ENCODE peak calls at places on chromosomes 13 and 19, in six cellular contexts. One of them, this sample, is unnamed. For H3K4me1, the result is how much of the 10 kb centered on the place peaks cover.

GRCh38 chr19:37955986-37956385 is 49.0 kb downstream of the SIPA1L3 start:
- DNase-seq in IMR-90: no peak
- DNase-seq in stomach: peak
- DNase-seq in spleen: no peak
- DNase-seq in uterus: no peak
- DNase-seq in A549: no peak
- DNase-seq in this sample: no peak

GRCh38 chr13:111210488-111210887 is 95.4 kb downstream of the ARHGEF7 start:
- DNase-seq in IMR-90: peak
- DNase-seq in A549: no peak
- DNase-seq in stomach: no peak
- DNase-seq in spleen: no peak
- DNase-seq in uterus: no peak
- DNase-seq in this sample: peak

GRCh38 chr19:12137541-12137940 is 2.6 kb downstream of the ZNF20 start:
- DNase-seq in uterus: no peak
- DNase-seq in A549: no peak
- DNase-seq in stomach: no peak
- DNase-seq in IMR-90: no peak
- DNase-seq in spleen: no peak
- DNase-seq in this sample: no peak

GRCh38 chr19:2744113-2744512 is 4.3 kb upstream of the SLC39A3 start:
- DNase-seq in A549: no peak
- DNase-seq in uterus: no peak
- DNase-seq in IMR-90: no peak
- DNase-seq in stomach: no peak
- DNase-seq in spleen: no peak
- DNase-seq in this sample: no peak

GRCh38 chr19:2952953-2953481 is 8.2 kb upstream of the ZNF77 start:
- DNase-seq in uterus: no peak
- DNase-seq in IMR-90: no peak
- DNase-seq in A549: no peak
- DNase-seq in stomach: peak
- DNase-seq in spleen: no peak
- DNase-seq in this sample: peak

GRCh38 chr19:11481777-11482383 is 1.0 kb upstream of the ELAVL3 start:
- DNase-seq in IMR-90: peak
- DNase-seq in stomach: peak
- DNase-seq in A549: peak
- DNase-seq in spleen: peak
- DNase-seq in uterus: peak
- DNase-seq in this sample: peak

GRCh38 chr13:99960663-99961440 is 10.7 kb downstream of the ZIC5 start:
- DNase-seq in stomach: peak
- DNase-seq in spleen: no peak
- DNase-seq in IMR-90: no peak
- DNase-seq in uterus: no peak
- DNase-seq in A549: no peak
- DNase-seq in this sample: no peak

GRCh38 chr19:42965204-42965603 is 28.2 kb upstream of the PSG7 start:
- DNase-seq in A549: peak
- DNase-seq in uterus: no peak
- DNase-seq in spleen: no peak
- DNase-seq in IMR-90: peak
- DNase-seq in stomach: no peak
- DNase-seq in this sample: no peak

GRCh38 chr19:13839193-13839937 is 37.6 kb upstream of the NANOS3 start:
- DNase-seq in stomach: peak
- DNase-seq in uterus: peak
- DNase-seq in IMR-90: peak
- DNase-seq in A549: no peak
- DNase-seq in spleen: peak
- DNase-seq in this sample: peak

GRCh38 chr13:20306039-20306438 is 73.9 kb upstream of the GJB6 start:
- DNase-seq in A549: no peak
- DNase-seq in stomach: no peak
- DNase-seq in spleen: no peak
- DNase-seq in IMR-90: no peak
- DNase-seq in uterus: no peak
- DNase-seq in this sample: no peak

GRCh38 chr19:16893686-16893990 is 4.8 kb downstream of the F2RL3 start:
- DNase-seq in uterus: no peak
- DNase-seq in A549: no peak
- DNase-seq in stomach: no peak
- DNase-seq in IMR-90: no peak
- DNase-seq in spleen: peak
- DNase-seq in this sample: no peak

GRCh38 chr19:17582613-17583012 is 27.2 kb downstream of the COLGALT1 start:
- DNase-seq in IMR-90: no peak
- DNase-seq in stomach: no peak
- DNase-seq in A549: no peak
- DNase-seq in spleen: no peak
- DNase-seq in uterus: no peak
- DNase-seq in this sample: no peak

GRCh38 chr19:5138606-5139594 is 170.0 kb downstream of the KDM4B start:
- DNase-seq in stomach: peak
- DNase-seq in A549: no peak
- DNase-seq in spleen: peak
- DNase-seq in uterus: no peak
- DNase-seq in IMR-90: peak
- DNase-seq in this sample: no peak

GRCh38 chr19:55175117-55175867 is 4.8 kb downstream of the SYT5 start:
- DNase-seq in IMR-90: no peak
- DNase-seq in A549: no peak
- DNase-seq in spleen: no peak
- DNase-seq in stomach: no peak
- DNase-seq in uterus: no peak
- DNase-seq in this sample: no peak

DNA sequence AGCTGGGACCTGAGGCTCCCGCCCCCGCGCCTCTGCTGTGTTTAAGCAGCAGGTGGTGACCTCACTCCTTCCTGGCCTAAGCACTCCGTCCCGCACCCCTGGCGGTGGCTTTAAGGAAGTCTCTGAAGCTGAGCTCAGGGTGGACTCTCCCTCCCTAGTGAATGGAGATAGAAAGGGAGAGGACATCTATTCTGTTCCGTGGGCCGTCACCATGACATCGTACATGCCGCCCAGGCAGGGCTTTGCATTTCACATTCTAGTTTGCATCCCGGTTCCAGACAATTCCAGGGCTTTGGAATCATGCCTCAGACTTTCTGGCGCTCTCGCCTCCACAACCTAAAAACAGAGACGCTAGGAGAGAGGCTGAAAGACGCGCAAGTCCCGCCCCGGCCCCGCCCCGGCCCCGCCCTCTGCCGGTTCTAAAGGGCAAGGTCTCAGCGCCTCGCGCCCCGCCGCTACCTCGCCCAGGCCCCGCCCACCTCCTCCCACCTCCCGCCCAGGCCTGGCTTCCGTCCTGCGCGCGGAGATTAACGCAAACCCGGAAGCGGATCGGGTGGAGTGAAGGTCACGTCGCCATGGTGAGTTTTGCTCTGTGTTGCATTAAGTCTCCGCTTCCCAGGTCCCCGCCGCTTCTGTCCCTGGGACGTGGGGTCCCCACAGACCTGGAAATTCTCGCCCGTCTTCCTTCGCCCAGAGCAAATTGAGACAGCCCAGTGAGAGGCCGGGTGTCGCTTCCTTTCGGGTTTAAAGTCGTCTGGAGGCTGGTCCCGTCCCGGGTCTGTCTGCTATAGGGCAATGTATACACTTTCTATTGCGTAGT is at the start of gene ZNF808:
- DNase-seq in IMR-90: peak
- DNase-seq in stomach: peak
- DNase-seq in spleen: peak
- DNase-seq in uterus: peak
- DNase-seq in A549: peak
- DNase-seq in this sample: peak
- TF ChIP-seq POLR2A in IMR-90: peak
- TF ChIP-seq POLR2A in stomach: no peak
- TF ChIP-seq POLR2A in spleen: peak
- TF ChIP-seq POLR2A in uterus: peak
- TF ChIP-seq POLR2A in A549: no peak
- TF ChIP-seq POLR2A in this sample: peak

GRCh38 chr13:48728226-48728625 is 74.5 kb downstream of the CYSLTR2 start:
- DNase-seq in A549: no peak
- DNase-seq in uterus: no peak
- DNase-seq in IMR-90: no peak
- DNase-seq in spleen: no peak
- DNase-seq in stomach: no peak
- DNase-seq in this sample: no peak

GRCh38 chr13:48733739-48734329 is 80.1 kb downstream of the CYSLTR2 start:
- DNase-seq in IMR-90: no peak
- DNase-seq in A549: no peak
- DNase-seq in spleen: no peak
- DNase-seq in stomach: no peak
- DNase-seq in uterus: no peak
- DNase-seq in this sample: peak

GRCh38 chr13:48728876-48729275 is 75.1 kb downstream of the CYSLTR2 start:
- DNase-seq in uterus: no peak
- DNase-seq in IMR-90: no peak
- DNase-seq in A549: no peak
- DNase-seq in spleen: no peak
- DNase-seq in stomach: no peak
- DNase-seq in this sample: no peak

GRCh38 chr13:48731957-48732569 is 78.3 kb downstream of the CYSLTR2 start:
- DNase-seq in IMR-90: no peak
- DNase-seq in spleen: peak
- DNase-seq in uterus: no peak
- DNase-seq in stomach: peak
- DNase-seq in A549: peak
- DNase-seq in this sample: peak

DNA sequence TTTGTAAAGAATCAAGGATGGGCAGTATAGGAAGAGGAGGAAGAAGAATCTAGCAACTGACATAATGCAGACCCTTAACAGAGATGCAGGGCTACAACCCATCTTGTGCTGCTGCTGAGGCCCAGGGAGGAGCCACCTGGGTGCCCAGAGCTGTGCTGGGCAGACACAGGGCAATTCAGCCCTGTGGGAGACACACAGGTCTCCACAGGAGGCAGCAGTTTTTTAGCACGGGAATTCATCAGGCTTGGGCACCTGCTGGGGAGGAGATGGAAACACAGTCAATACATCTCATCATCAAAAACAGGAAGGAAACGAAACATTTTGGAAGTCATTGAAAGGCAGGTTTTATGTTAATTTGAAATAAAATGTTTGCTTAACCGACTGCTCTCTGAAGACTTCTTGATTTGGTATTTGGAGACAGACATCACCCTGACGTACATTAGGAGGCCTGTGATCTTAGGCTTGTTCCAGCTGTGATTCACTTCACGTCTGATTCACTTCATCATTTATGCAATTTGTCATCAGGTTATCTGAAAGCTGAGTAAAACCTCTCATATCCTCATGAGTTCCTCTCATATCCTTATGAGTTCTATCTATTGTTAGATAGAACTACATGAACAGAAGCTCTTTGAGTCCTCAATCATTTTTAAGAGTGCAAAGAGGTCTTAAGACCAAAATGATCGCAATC is 77.4 kb downstream of the CYSLTR2 start:
- DNase-seq in A549: no peak
- DNase-seq in uterus: no peak
- DNase-seq in stomach: no peak
- DNase-seq in spleen: no peak
- DNase-seq in IMR-90: peak
- DNase-seq in this sample: no peak
- TF ChIP-seq CTCF in A549: no peak
- TF ChIP-seq CTCF in uterus: no peak
- TF ChIP-seq CTCF in stomach: no peak
- TF ChIP-seq CTCF in spleen: no peak
- TF ChIP-seq CTCF in IMR-90: no peak
- TF ChIP-seq CTCF in this sample: no peak

GRCh38 chr13:112720251-112720650 is 30.4 kb downstream of the ATP11A start:
- DNase-seq in IMR-90: no peak
- DNase-seq in spleen: peak
- DNase-seq in stomach: no peak
- DNase-seq in uterus: no peak
- DNase-seq in A549: no peak
- DNase-seq in this sample: no peak

GRCh38 chr13:112719556-112719955 is 29.7 kb downstream of the ATP11A start:
- DNase-seq in uterus: no peak
- DNase-seq in IMR-90: no peak
- DNase-seq in stomach: no peak
- DNase-seq in spleen: no peak
- DNase-seq in A549: no peak
- DNase-seq in this sample: no peak

GRCh38 chr13:112720814-112721197 is 31.0 kb downstream of the ATP11A start:
- DNase-seq in spleen: peak
- DNase-seq in uterus: peak
- DNase-seq in IMR-90: no peak
- DNase-seq in stomach: no peak
- DNase-seq in A549: no peak
- DNase-seq in this sample: peak

GRCh38 chr13:112718318-112718717 is 28.5 kb downstream of the ATP11A start:
- DNase-seq in spleen: peak
- DNase-seq in IMR-90: no peak
- DNase-seq in uterus: peak
- DNase-seq in stomach: no peak
- DNase-seq in A549: no peak
- DNase-seq in this sample: no peak

GRCh38 chr13:112719016-112719415 is 29.2 kb downstream of the ATP11A start:
- DNase-seq in uterus: peak
- DNase-seq in A549: no peak
- DNase-seq in stomach: no peak
- DNase-seq in spleen: peak
- DNase-seq in IMR-90: peak
- DNase-seq in this sample: no peak
- H3K4me1 ChIP-seq in uterus: under half
- H3K4me1 ChIP-seq in A549: under half
- H3K4me1 ChIP-seq in stomach: under half
- H3K4me1 ChIP-seq in spleen: under half
- H3K4me1 ChIP-seq in IMR-90: under half
- H3K4me1 ChIP-seq in this sample: under half

GRCh38 chr13:97967226-97967625 is 13.8 kb downstream of the IPO5 start:
- DNase-seq in spleen: no peak
- DNase-seq in stomach: no peak
- DNase-seq in IMR-90: no peak
- DNase-seq in A549: no peak
- DNase-seq in uterus: no peak
- DNase-seq in this sample: no peak

GRCh38 chr13:97962887-97963286 is 9.4 kb downstream of the IPO5 start:
- DNase-seq in IMR-90: no peak
- DNase-seq in spleen: no peak
- DNase-seq in uterus: no peak
- DNase-seq in A549: no peak
- DNase-seq in stomach: no peak
- DNase-seq in this sample: no peak

GRCh38 chr13:97971519-97971918 is 18.0 kb downstream of the IPO5 start:
- DNase-seq in A549: no peak
- DNase-seq in uterus: no peak
- DNase-seq in IMR-90: no peak
- DNase-seq in stomach: no peak
- DNase-seq in spleen: no peak
- DNase-seq in this sample: no peak

DNA sequence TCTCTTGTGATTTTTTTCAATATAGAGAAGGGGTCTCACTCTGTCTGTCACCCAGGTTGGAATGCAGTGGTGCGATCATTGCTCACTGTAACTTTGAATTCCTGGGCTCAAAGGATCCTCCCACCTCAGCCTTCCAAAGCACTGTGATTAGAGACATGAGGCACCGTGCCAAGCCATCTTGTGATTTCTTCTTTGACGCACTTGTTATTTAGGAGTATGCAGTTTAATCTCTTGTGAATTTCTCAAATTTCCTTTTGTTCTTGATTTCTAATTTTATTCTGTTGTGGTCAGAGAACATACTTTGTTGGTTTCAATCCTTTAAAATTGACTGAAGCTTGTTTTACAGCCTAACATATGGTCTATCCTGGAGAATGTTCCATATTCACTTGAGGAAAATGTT is 14.5 kb downstream of the IPO5 start:
- DNase-seq in IMR-90: no peak
- DNase-seq in uterus: no peak
- DNase-seq in stomach: peak
- DNase-seq in A549: no peak
- DNase-seq in spleen: no peak
- DNase-seq in this sample: no peak
- TF ChIP-seq POLR2A in IMR-90: no peak
- TF ChIP-seq POLR2A in uterus: no peak
- TF ChIP-seq POLR2A in stomach: no peak
- TF ChIP-seq POLR2A in A549: no peak
- TF ChIP-seq POLR2A in spleen: no peak
- TF ChIP-seq POLR2A in this sample: no peak